ENCODE peak calls at places on chromosomes 16 and 17, in five cellular contexts. F is right cardiac atrium, K is lower leg skin, Q is pancreas, J is BJ. R is an unnamed sample.

GRCh38 chr17:67716405-67716798 is 1.3 kb upstream of the NOL11 start:
- DNase-seq in F (no peak), K (no peak), Q (no peak), J (no peak), R (no peak)

GRCh38 chr16:24971718-24972117 is 43.5 kb downstream of the ARHGAP17 start:
- DNase-seq in F (no peak), K (no peak), Q (no peak), J (no peak), R (no peak)

GRCh38 chr17:79126139-79126538 is 51.5 kb downstream of the ENGASE start:
- DNase-seq in F (no peak), K (no peak), Q (no peak), J (no peak), R (no peak)

GRCh38 chr16:84268661-84269060 is 26.0 kb upstream of the WFDC1 start:
- DNase-seq in F (no peak), K (no peak), Q (no peak), J (no peak), R (no peak)

GRCh38 chr16:86297391-86297790 is 212.9 kb upstream of the FOXF1 start:
- DNase-seq in F (no peak), K (no peak), Q (no peak), J (no peak), R (no peak)

GRCh38 chr17:47808036-47808829 is 13.4 kb downstream of the OSBPL7 start:
- DNase-seq in F (no peak), K (no peak), Q (no peak), J (no peak), R (no peak)

GRCh38 chr17:63446981-63447687 is 1.0 kb upstream of the CYB561 start:
- DNase-seq in F (no peak), K (no peak), Q (peak), J (no peak), R (no peak)

GRCh38 chr16:7236824-7237410 is 95.7 kb upstream of the RBFOX1 start:
- DNase-seq in F (no peak), K (no peak), Q (no peak), J (no peak), R (no peak)

GRCh38 chr16:81931927-81932326 is 79.3 kb downstream of the SDR42E1 start:
- DNase-seq in F (no peak), K (no peak), Q (no peak), J (no peak), R (no peak)

GRCh38 chr16:3256876-3257465 is 538 bp upstream of the MEFV start:
- DNase-seq in F (no peak), K (no peak), Q (no peak), J (no peak), R (no peak)

GRCh38 chr17:61750656-61751055 is 112.7 kb downstream of the BRIP1 start:
- DNase-seq in F (no peak), K (no peak), Q (no peak), J (no peak), R (no peak)

GRCh38 chr17:56597495-56597990 is 4.0 kb downstream of the NOG start:
- DNase-seq in F (peak), K (no peak), Q (no peak), J (no peak), R (no peak)

GRCh38 chr17:72120878-72121163 is at the start of gene SOX9:
- DNase-seq in F (peak), K (peak), Q (peak), J (peak), R (peak)

GRCh38 chr17:63433746-63434591 is 12.1 kb downstream of the CYB561 start:
- DNase-seq in F (peak), K (peak), Q (peak), J (peak), R (peak)

GRCh38 chr16:14036869-14037268 is 34.2 kb upstream of the MRTFB start:
- DNase-seq in F (no peak), K (no peak), Q (no peak), J (no peak), R (no peak)

GRCh38 chr17:66625321-66625767 is 209.6 kb upstream of the CACNG5 start:
- DNase-seq in F (no peak), K (no peak), Q (no peak), J (no peak), R (no peak)

GRCh38 chr16:15434425-15435215 is at the start of gene BMERB1:
- DNase-seq in F (peak), K (no peak), Q (peak), J (no peak), R (no peak)

GRCh38 chr17:968812-969766 is 10.5 kb downstream of the NXN start:
- DNase-seq in F (no peak), K (no peak), Q (no peak), J (no peak), R (no peak)

GRCh38 chr16:72876221-72876620 is 171.7 kb downstream of the ZFHX3 start:
- DNase-seq in F (peak), K (peak), Q (no peak), J (peak), R (peak)

GRCh38 chr17:80228477-80228876 is 8.2 kb downstream of the SLC26A11 start:
- DNase-seq in F (peak), K (no peak), Q (no peak), J (no peak), R (no peak)

GRCh38 chr17:6668219-6668618 is 16.7 kb downstream of the C17orf100 start:
- DNase-seq in F (no peak), K (no peak), Q (no peak), J (no peak), R (no peak)

GRCh38 chr16:31376705-31377104 is 16.4 kb upstream of the ITGAD start:
- DNase-seq in F (no peak), K (no peak), Q (peak), J (no peak), R (no peak)

GRCh38 chr16:84453061-84453752 is 51.3 kb downstream of the MEAK7 start:
- DNase-seq in F (no peak), K (no peak), Q (no peak), J (no peak), R (no peak)

GRCh38 chr17:57577751-57578607 is 167.1 kb downstream of the CCDC182 start:
- DNase-seq in F (peak), K (peak), Q (no peak), J (no peak), R (no peak)

GRCh38 chr16:84303023-84303422 is 8.3 kb downstream of the WFDC1 start:
- DNase-seq in F (no peak), K (no peak), Q (no peak), J (peak), R (peak)

GRCh38 chr17:19513897-19514488 is 19.7 kb upstream of the SLC47A1 start:
- DNase-seq in F (peak), K (peak), Q (peak), J (no peak), R (no peak)

GRCh38 chr17:34883106-34884000 is 77.9 kb downstream of the CCT6B start:
- DNase-seq in F (no peak), K (no peak), Q (no peak), J (no peak), R (no peak)

GRCh38 chr16:53511403-53512280 is 8.6 kb upstream of the AKTIP start:
- DNase-seq in F (no peak), K (no peak), Q (peak), J (no peak), R (no peak)

GRCh38 chr17:79192503-79193500 is 118.2 kb downstream of the ENGASE start:
- DNase-seq in F (no peak), K (no peak), Q (no peak), J (no peak), R (no peak)

GRCh38 chr17:40535924-40536717 is 29.2 kb downstream of the CCR7 start:
- DNase-seq in F (peak), K (no peak), Q (no peak), J (no peak), R (no peak)

GRCh38 chr17:34269969-34270368 is at the start of gene CCL7:
- DNase-seq in F (no peak), K (no peak), Q (no peak), J (no peak), R (no peak)

GRCh38 chr17:3780986-3781385 is 20.0 kb downstream of the ITGAE start:
- DNase-seq in F (no peak), K (no peak), Q (no peak), J (no peak), R (no peak)

GRCh38 chr16:30644334-30644830 is 6.4 kb upstream of the PRR14 start:
- DNase-seq in F (no peak), K (no peak), Q (no peak), J (no peak), R (no peak)

GRCh38 chr17:82767041-82767754 is 15.3 kb downstream of the TBCD start:
- DNase-seq in F (no peak), K (no peak), Q (no peak), J (no peak), R (no peak)

GRCh38 chr17:21129023-21129681 is 2.4 kb downstream of the DHRS7B start:
- DNase-seq in F (peak), K (no peak), Q (no peak), J (no peak), R (peak)

GRCh38 chr16:68893710-68894705 is 50.7 kb downstream of the TANGO6 start:
- DNase-seq in F (peak), K (no peak), Q (peak), J (no peak), R (no peak)

GRCh38 chr16:77660311-77660710 is 62.0 kb upstream of the NUDT7 start:
- DNase-seq in F (no peak), K (no peak), Q (no peak), J (no peak), R (no peak)

GRCh38 chr17:82146663-82147654 is 48.9 kb upstream of the FASN start:
- DNase-seq in F (no peak), K (no peak), Q (no peak), J (no peak), R (no peak)

DNA sequence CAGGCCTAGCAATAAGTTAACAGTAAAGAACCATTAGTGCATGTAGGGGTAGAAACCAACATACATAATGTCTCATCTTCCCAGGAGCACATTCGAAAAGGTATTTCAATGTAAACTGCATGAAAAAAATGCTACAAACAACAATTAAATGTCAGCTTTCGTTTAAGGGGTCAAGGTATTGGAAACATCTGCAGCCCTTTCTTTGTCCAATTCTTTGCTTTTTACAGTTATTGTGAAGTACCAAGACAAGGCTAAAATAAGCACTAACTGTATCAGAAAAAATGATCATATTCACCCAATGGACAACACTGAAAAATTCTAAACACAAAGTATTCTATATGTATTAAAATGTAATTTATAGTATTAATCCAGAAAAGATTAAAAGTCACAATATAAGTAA is 37.9 kb downstream of the GPATCH8 start:
- DNase-seq in F (no peak), K (no peak), Q (no peak), J (no peak), R (no peak)
- H3K4me3 ChIP-seq in F (no peak), K (no peak), Q (no peak), J (no peak), R (no peak)

DNA sequence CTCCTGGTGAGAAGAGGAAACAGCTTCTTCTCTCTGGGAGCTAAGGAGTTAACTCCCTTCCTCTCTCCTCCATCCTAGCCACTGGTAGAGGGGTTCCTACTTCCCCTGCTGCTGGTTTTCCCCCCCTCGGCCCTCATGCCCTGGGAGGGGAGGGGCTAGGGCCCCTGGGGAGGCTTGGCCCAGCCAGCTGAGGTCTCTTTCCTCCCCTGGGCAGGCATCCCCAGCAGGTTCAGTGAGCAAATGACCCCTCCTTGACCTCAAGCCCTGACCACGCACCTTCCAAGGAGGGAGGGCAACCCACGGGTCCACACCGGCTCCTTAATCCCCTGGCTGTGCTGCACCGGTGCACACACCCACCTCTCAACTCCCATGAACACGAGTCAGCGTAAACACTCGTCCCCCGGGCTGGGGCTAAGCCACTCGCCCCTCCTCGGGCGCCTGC is 33.9 kb downstream of the SRCIN1 start:
- DNase-seq in F (no peak), K (no peak), Q (no peak), J (no peak), R (no peak)
- H3K4me3 ChIP-seq in F (no peak), K (no peak), Q (no peak), J (no peak), R (no peak)

DNA sequence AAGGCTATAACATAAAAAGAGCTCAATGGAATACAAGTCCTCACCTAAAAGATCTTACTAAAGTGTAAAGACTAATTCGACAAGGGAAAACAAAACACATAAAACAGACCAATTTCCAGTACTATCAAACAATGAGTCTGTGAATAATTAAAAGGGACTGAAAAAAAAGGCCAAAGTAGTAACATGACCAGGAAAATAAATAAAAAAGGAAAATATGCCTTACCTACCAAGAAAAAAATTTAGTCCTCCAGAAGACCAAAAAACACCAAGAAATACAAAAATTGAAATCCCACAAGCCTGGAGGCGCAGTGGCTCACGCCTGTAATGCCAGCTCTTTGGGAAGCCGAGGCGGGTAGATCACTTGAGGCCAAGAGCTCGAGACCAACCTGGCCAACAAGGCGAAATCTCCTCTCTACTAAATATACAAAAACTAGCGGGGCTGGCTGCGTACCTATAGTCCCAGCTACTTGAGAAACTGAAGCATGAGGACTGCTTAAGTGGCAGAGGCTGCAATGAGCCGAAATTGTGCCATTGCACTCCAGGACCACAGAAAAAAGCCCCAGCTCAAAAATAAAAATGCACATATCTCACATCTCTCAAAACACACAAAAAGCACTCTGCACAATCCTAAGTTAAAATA is 60.8 kb downstream of the TEX14 start:
- DNase-seq in F (no peak), K (no peak), Q (peak), J (no peak), R (no peak)
- H3K4me3 ChIP-seq in F (peak), K (no peak), Q (no peak), J (no peak), R (no peak)

GRCh38 chr17:49341356-49341755 is 20.7 kb downstream of the ZNF652 start:
- DNase-seq in F (no peak), K (no peak), Q (no peak), J (no peak), R (no peak)

GRCh38 chr17:49339359-49339758 is 22.7 kb downstream of the ZNF652 start:
- DNase-seq in F (no peak), K (no peak), Q (no peak), J (no peak), R (no peak)

GRCh38 chr17:49344914-49345313 is 17.1 kb downstream of the ZNF652 start:
- DNase-seq in F (no peak), K (no peak), Q (no peak), J (no peak), R (no peak)

GRCh38 chr17:49343273-49343672 is 18.8 kb downstream of the ZNF652 start:
- DNase-seq in F (no peak), K (no peak), Q (no peak), J (no peak), R (no peak)

DNA sequence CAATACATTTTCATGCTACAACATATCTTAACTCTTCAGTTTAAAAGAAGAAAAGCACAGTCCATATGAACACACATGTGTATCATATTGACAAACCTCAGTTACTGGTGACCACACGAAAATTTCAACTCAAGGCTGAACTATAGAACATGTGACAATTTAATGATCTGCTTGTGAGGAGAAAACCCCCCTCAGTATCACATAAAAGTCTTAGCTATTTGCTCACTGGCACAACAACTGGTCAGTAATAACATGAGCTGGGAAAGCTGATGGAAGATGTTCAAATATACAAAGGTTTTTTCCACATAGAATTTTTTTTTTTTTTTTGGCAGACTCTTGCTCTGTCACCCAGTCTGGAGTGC is 19.5 kb downstream of the ZNF652 start:
- DNase-seq in F (no peak), K (no peak), Q (no peak), J (no peak), R (no peak)
- H3K4me3 ChIP-seq in F (no peak), K (no peak), Q (no peak), J (peak), R (no peak)

DNA sequence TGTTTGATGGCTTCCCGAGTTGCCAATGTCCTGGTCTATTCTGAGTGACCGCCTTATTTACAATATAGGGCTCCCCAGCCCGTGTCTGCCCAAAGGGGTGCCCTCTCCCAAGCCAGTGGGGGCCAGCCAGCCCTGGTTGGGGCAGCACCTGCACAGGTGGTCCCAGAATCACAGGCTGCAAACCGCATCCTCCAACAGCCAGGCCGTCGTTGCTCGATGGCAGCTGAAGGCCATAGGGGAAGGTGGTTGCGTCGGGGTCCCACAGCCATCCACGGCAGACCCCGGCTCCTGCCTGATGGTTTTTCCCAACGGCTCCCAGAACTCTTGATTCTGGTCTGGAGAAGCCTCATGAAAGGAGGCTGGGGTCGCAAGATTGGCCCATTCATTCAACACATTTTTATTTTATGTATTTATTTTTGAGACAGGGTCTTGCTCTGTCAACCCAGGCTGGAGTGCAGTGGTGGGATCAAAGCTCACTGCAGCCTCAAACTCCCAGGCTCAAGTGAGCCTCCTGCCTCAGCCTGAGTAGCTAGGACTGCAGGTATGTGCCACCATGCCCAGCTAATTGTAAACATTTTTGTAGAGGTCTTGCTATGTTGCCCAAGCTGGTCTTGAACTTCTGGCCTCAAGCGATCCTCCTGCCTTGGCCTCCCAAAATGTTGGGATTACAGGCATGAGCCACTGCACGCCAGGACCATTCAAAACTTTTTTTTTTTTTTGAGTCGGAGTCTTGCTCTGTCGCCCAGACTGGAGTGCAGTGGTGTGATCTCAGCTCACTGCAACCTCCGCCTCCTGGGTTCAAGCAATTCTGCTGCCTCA is 79.0 kb upstream of the TOB1 start:
- DNase-seq in F (no peak), K (no peak), Q (no peak), J (no peak), R (no peak)
- H3K4me3 ChIP-seq in F (peak), K (no peak), Q (no peak), J (no peak), R (no peak)

DNA sequence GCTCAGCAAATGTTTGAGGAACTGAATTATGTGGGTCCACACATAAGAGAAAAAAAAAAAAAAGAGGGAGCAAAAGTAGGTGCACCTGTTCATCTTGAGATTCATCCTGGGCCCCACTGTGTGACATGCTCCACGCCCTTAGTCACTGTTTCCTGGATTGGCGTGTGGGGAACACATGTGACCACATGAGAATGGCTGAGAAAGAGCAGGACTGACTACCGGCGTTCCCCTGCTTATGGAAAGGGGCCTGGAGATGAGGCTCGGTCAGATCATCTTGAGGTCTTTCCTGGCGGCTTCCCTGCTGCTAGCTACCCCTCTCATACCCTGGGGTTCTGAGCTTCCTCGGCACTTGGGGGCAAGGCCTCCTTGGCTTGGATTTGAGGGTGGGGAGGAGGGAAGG is 3.9 kb downstream of the DEXI start:
- DNase-seq in F (no peak), K (no peak), Q (no peak), J (no peak), R (no peak)
- H3K4me3 ChIP-seq in F (peak), K (no peak), Q (no peak), J (no peak), R (peak)